ENCODE peak calls at places on chromosome 14, in eight cellular contexts. Z, S, I, R, C, O, G and H are unnamed samples.

GRCh38 chr14:73344304-73344703 is 107.0 kb downstream of the PAPLN start:
- DNase-seq in Z (no peak), S (no peak), I (no peak), R (no peak), C (no peak), O (peak), G (no peak), H (no peak)

GRCh38 chr14:81831128-81831815 is 297.6 kb upstream of the SEL1L start:
- DNase-seq in Z (no peak), S (peak), I (no peak), R (no peak), C (peak), O (peak), G (no peak), H (no peak)

GRCh38 chr14:105601360-105602242 is 75.2 kb downstream of the TMEM121 start:
- DNase-seq in Z (no peak), S (no peak), I (no peak), R (no peak), C (peak), O (no peak), G (no peak), H (no peak)

GRCh38 chr14:82710257-82710841 is 1176.7 kb upstream of the SEL1L start:
- DNase-seq in Z (peak), S (peak), I (no peak), R (no peak), C (peak), O (peak), G (peak), H (peak)

GRCh38 chr14:100334904-100335303 is 11.8 kb downstream of the SLC25A47 start:
- DNase-seq in Z (peak), S (no peak), I (no peak), R (no peak), C (no peak), O (no peak), G (no peak), H (no peak)

GRCh38 chr14:22844221-22845102 is 8.1 kb downstream of the MMP14 start:
- DNase-seq in Z (no peak), S (no peak), I (no peak), R (no peak), C (no peak), O (no peak), G (no peak), H (no peak)

GRCh38 chr14:103548463-103549351 is 13.8 kb downstream of the BAG5 start:
- DNase-seq in Z (no peak), S (no peak), I (no peak), R (no peak), C (no peak), O (no peak), G (no peak), H (no peak)

GRCh38 chr14:81400202-81400678 is at the start of gene STON2:
- DNase-seq in Z (no peak), S (no peak), I (no peak), R (no peak), C (no peak), O (peak), G (no peak), H (peak)

GRCh38 chr14:55578511-55578910 is 1.5 kb upstream of the KTN1 start:
- DNase-seq in Z (no peak), S (no peak), I (no peak), R (no peak), C (no peak), O (peak), G (no peak), H (no peak)

GRCh38 chr14:22656945-22657711 is 13.0 kb upstream of the OR6J1 start:
- DNase-seq in Z (no peak), S (no peak), I (no peak), R (no peak), C (no peak), O (peak), G (no peak), H (no peak)

GRCh38 chr14:57865450-57866198 is at the start of gene SLC35F4:
- DNase-seq in Z (peak), S (peak), I (no peak), R (no peak), C (no peak), O (peak), G (no peak), H (no peak)

GRCh38 chr14:80047761-80048160 is 163.5 kb downstream of the DIO2 start:
- DNase-seq in Z (no peak), S (no peak), I (no peak), R (no peak), C (no peak), O (peak), G (no peak), H (no peak)

GRCh38 chr14:96243785-96244184 is 12.2 kb upstream of the BDKRB1 start:
- DNase-seq in Z (peak), S (no peak), I (no peak), R (no peak), C (no peak), O (no peak), G (no peak), H (no peak)

GRCh38 chr14:40447032-40447431 is 1014.8 kb upstream of the FBXO33 start:
- DNase-seq in Z (no peak), S (no peak), I (no peak), R (no peak), C (no peak), O (no peak), G (no peak), H (no peak)

GRCh38 chr14:23483216-23483854 is 13.8 kb downstream of the NGDN start:
- DNase-seq in Z (no peak), S (no peak), I (no peak), R (no peak), C (no peak), O (peak), G (no peak), H (no peak)

GRCh38 chr14:100155049-100155621 is 4.3 kb downstream of the DEGS2 start:
- DNase-seq in Z (no peak), S (no peak), I (no peak), R (no peak), C (no peak), O (peak), G (peak), H (no peak)

GRCh38 chr14:66628646-66629045 is 120.7 kb downstream of the GPHN start:
- DNase-seq in Z (no peak), S (no peak), I (no peak), R (no peak), C (no peak), O (no peak), G (no peak), H (no peak)

GRCh38 chr14:50605776-50606175 is 45.8 kb downstream of the ATL1 start:
- DNase-seq in Z (no peak), S (no peak), I (no peak), R (no peak), C (no peak), O (no peak), G (no peak), H (no peak)

GRCh38 chr14:68843471-68844209 is 50.8 kb upstream of the ZFP36L1 start:
- DNase-seq in Z (peak), S (peak), I (peak), R (peak), C (peak), O (peak), G (peak), H (peak)

GRCh38 chr14:73289729-73290128 is 52.4 kb downstream of the PAPLN start:
- DNase-seq in Z (no peak), S (no peak), I (no peak), R (no peak), C (no peak), O (no peak), G (no peak), H (no peak)

GRCh38 chr14:97827746-97828145 is 1030.6 kb downstream of the VRK1 start:
- DNase-seq in Z (no peak), S (no peak), I (no peak), R (no peak), C (no peak), O (no peak), G (no peak), H (no peak)

GRCh38 chr14:95508377-95508776 is 8.1 kb downstream of the SYNE3 start:
- DNase-seq in Z (no peak), S (no peak), I (no peak), R (no peak), C (no peak), O (no peak), G (no peak), H (no peak)

GRCh38 chr14:25381498-25381897 is 331.6 kb upstream of the STXBP6 start:
- DNase-seq in Z (no peak), S (no peak), I (no peak), R (no peak), C (no peak), O (no peak), G (peak), H (no peak)

GRCh38 chr14:95337052-95337595 is 17.4 kb upstream of the CLMN start:
- DNase-seq in Z (no peak), S (no peak), I (no peak), R (no peak), C (no peak), O (no peak), G (no peak), H (no peak)

GRCh38 chr14:25868521-25869314 is 729.1 kb downstream of the NOVA1 start:
- DNase-seq in Z (no peak), S (no peak), I (no peak), R (no peak), C (no peak), O (no peak), G (no peak), H (no peak)

GRCh38 chr14:71488703-71489141 is 443.5 kb upstream of the RGS6 start:
- DNase-seq in Z (no peak), S (no peak), I (no peak), R (no peak), C (no peak), O (no peak), G (no peak), H (no peak)

GRCh38 chr14:67413806-67414769 is 2.1 kb upstream of the PLEK2 start:
- DNase-seq in Z (no peak), S (no peak), I (no peak), R (no peak), C (no peak), O (no peak), G (no peak), H (peak)

GRCh38 chr14:91040545-91040944 is 19.9 kb downstream of the RPS6KA5 start:
- DNase-seq in Z (no peak), S (no peak), I (no peak), R (no peak), C (no peak), O (no peak), G (no peak), H (no peak)